ENCODE peak calls at places on chromosomes 1 and 21, in five cellular contexts. One of them, this sample, is unnamed.

GRCh38 chr1:161054805-161055204 is 9.0 kb upstream of the USF1 start:
- DNase-seq in fibroblast of lung: no peak
- DNase-seq in epithelial cell of prostate: no peak
- DNase-seq in brain microvascular endothelial cell: no peak
- DNase-seq in lung: no peak
- DNase-seq in this sample: no peak

GRCh38 chr1:18142471-18142870 is 34.9 kb downstream of the IGSF21 start:
- DNase-seq in fibroblast of lung: no peak
- DNase-seq in epithelial cell of prostate: no peak
- DNase-seq in brain microvascular endothelial cell: no peak
- DNase-seq in lung: no peak
- DNase-seq in this sample: no peak

GRCh38 chr1:156591432-156592157 is at the start of gene NAXE:
- DNase-seq in fibroblast of lung: peak
- DNase-seq in epithelial cell of prostate: no peak
- DNase-seq in brain microvascular endothelial cell: no peak
- DNase-seq in lung: peak
- DNase-seq in this sample: peak

GRCh38 chr1:29271724-29272123 is 35.4 kb downstream of the PTPRU start:
- DNase-seq in fibroblast of lung: peak
- DNase-seq in epithelial cell of prostate: peak
- DNase-seq in brain microvascular endothelial cell: peak
- DNase-seq in lung: peak
- DNase-seq in this sample: no peak

GRCh38 chr1:159088566-159089183 is 12.1 kb upstream of the AIM2 start:
- DNase-seq in fibroblast of lung: peak
- DNase-seq in epithelial cell of prostate: no peak
- DNase-seq in brain microvascular endothelial cell: no peak
- DNase-seq in lung: no peak
- DNase-seq in this sample: no peak

GRCh38 chr21:44547656-44548331 is 3.5 kb downstream of the KRTAP10-2 start:
- DNase-seq in fibroblast of lung: no peak
- DNase-seq in epithelial cell of prostate: no peak
- DNase-seq in brain microvascular endothelial cell: no peak
- DNase-seq in lung: peak
- DNase-seq in this sample: no peak

GRCh38 chr1:184791199-184791935 is 36.7 kb upstream of the EDEM3 start:
- DNase-seq in fibroblast of lung: peak
- DNase-seq in epithelial cell of prostate: no peak
- DNase-seq in brain microvascular endothelial cell: peak
- DNase-seq in lung: no peak
- DNase-seq in this sample: no peak

GRCh38 chr1:91804546-91805023 is 81.4 kb downstream of the TGFBR3 start:
- DNase-seq in fibroblast of lung: peak
- DNase-seq in epithelial cell of prostate: peak
- DNase-seq in brain microvascular endothelial cell: peak
- DNase-seq in lung: no peak
- DNase-seq in this sample: no peak

GRCh38 chr1:212285685-212286436 is 651 bp downstream of the PPP2R5A start:
- DNase-seq in fibroblast of lung: peak
- DNase-seq in epithelial cell of prostate: no peak
- DNase-seq in brain microvascular endothelial cell: peak
- DNase-seq in lung: peak
- DNase-seq in this sample: peak

DNA sequence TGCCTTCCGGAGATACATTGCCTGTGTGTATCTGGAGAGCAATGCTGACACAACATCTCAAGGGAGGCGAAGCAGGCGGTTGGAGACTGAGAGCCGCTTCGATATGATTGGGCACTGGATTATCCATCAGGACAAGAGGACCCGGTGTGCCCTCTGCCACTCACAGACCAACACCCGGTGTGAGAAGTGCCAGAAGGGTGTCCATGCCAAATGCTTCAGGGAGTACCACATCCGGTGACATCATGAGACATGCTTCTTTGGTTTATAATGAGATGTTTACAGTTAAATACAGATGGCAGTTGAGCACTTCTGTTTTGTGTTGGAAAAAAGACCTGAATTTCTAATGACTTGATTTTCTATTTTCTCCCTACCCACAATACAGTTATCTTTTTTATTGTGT is 12.1 kb downstream of the PGBD2 start:
- DNase-seq in fibroblast of lung: no peak
- DNase-seq in epithelial cell of prostate: no peak
- DNase-seq in brain microvascular endothelial cell: no peak
- DNase-seq in lung: no peak
- DNase-seq in this sample: no peak
- H3K27ac ChIP-seq in fibroblast of lung: no peak
- H3K27ac ChIP-seq in epithelial cell of prostate: no peak
- H3K27ac ChIP-seq in brain microvascular endothelial cell: no peak
- H3K27ac ChIP-seq in lung: no peak
- H3K27ac ChIP-seq in this sample: no peak

GRCh38 chr1:21240706-21241105 is 49.6 kb downstream of the ECE1 start:
- DNase-seq in fibroblast of lung: no peak
- DNase-seq in epithelial cell of prostate: no peak
- DNase-seq in brain microvascular endothelial cell: no peak
- DNase-seq in lung: no peak
- DNase-seq in this sample: no peak

GRCh38 chr1:21237386-21238088 is 52.7 kb downstream of the ECE1 start:
- DNase-seq in fibroblast of lung: no peak
- DNase-seq in epithelial cell of prostate: no peak
- DNase-seq in brain microvascular endothelial cell: no peak
- DNase-seq in lung: no peak
- DNase-seq in this sample: no peak

GRCh38 chr1:21238141-21238800 is 52.0 kb downstream of the ECE1 start:
- DNase-seq in fibroblast of lung: no peak
- DNase-seq in epithelial cell of prostate: no peak
- DNase-seq in brain microvascular endothelial cell: peak
- DNase-seq in lung: no peak
- DNase-seq in this sample: no peak

GRCh38 chr1:21241761-21242581 is 48.3 kb downstream of the ECE1 start:
- DNase-seq in fibroblast of lung: no peak
- DNase-seq in epithelial cell of prostate: no peak
- DNase-seq in brain microvascular endothelial cell: no peak
- DNase-seq in lung: no peak
- DNase-seq in this sample: no peak

DNA sequence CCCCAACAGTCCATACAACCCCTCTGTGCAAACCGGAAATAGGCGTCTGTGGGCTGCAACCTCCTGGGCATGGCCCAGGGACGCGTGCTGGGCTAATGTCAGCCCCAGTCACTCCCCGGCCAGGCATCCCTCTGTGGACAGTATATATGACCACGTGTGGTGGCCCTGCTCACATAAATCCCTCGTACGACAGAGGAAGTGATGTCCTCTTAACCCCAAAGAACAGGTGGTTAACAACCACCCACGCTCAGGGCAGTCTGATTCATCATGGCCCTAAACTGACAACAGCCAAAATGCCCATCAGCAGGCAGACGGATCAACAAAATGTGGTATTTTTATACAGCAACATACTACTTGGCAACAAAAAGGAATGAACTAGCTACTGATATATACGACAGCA is 51.1 kb downstream of the ECE1 start:
- DNase-seq in fibroblast of lung: no peak
- DNase-seq in epithelial cell of prostate: no peak
- DNase-seq in brain microvascular endothelial cell: peak
- DNase-seq in lung: no peak
- DNase-seq in this sample: no peak
- H3K27ac ChIP-seq in fibroblast of lung: no peak
- H3K27ac ChIP-seq in epithelial cell of prostate: no peak
- H3K27ac ChIP-seq in brain microvascular endothelial cell: no peak
- H3K27ac ChIP-seq in lung: no peak
- H3K27ac ChIP-seq in this sample: no peak

GRCh38 chr21:42858185-42858847 is 21.0 kb downstream of the WDR4 start:
- DNase-seq in fibroblast of lung: no peak
- DNase-seq in epithelial cell of prostate: no peak
- DNase-seq in brain microvascular endothelial cell: no peak
- DNase-seq in lung: no peak
- DNase-seq in this sample: no peak
- H3K27ac ChIP-seq in fibroblast of lung: no peak
- H3K27ac ChIP-seq in epithelial cell of prostate: no peak
- H3K27ac ChIP-seq in brain microvascular endothelial cell: no peak
- H3K27ac ChIP-seq in lung: no peak
- H3K27ac ChIP-seq in this sample: no peak

GRCh38 chr1:67118191-67118590 is 16.6 kb downstream of the C1orf141 start:
- DNase-seq in fibroblast of lung: no peak
- DNase-seq in epithelial cell of prostate: no peak
- DNase-seq in brain microvascular endothelial cell: no peak
- DNase-seq in lung: no peak
- DNase-seq in this sample: no peak
- H3K27ac ChIP-seq in fibroblast of lung: no peak
- H3K27ac ChIP-seq in epithelial cell of prostate: no peak
- H3K27ac ChIP-seq in brain microvascular endothelial cell: no peak
- H3K27ac ChIP-seq in lung: no peak
- H3K27ac ChIP-seq in this sample: no peak

GRCh38 chr1:59776960-59777852 is 37.5 kb upstream of the HOOK1 start:
- DNase-seq in fibroblast of lung: no peak
- DNase-seq in epithelial cell of prostate: no peak
- DNase-seq in brain microvascular endothelial cell: no peak
- DNase-seq in lung: no peak
- DNase-seq in this sample: no peak
- H3K27ac ChIP-seq in fibroblast of lung: no peak
- H3K27ac ChIP-seq in epithelial cell of prostate: no peak
- H3K27ac ChIP-seq in brain microvascular endothelial cell: no peak
- H3K27ac ChIP-seq in lung: no peak
- H3K27ac ChIP-seq in this sample: no peak

DNA sequence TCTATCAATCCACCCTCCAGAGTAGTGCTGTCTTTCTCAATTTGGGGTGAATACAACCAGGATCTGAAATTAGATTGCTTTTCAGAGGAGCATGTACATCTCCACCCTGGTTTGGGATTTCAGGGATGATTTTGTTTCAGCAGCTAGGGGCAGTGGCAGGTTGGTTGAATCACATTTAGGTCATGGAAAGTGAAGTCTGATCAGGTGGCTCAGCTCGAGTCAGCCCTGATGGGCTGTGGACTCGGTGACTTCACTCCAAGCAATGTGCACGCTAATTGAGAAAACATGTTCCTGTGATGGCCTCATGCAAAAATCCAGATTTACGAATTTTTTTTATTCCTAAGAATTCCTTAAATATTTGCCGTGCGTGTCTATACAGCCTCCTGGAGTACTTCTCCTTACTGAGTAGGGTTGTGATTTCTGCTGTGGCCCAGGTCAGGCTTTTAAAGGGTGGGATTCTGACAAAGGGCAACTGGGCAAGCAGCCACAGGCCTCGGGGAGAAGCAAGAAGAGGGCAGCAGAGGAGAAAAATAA is 7.5 kb downstream of the NGF start:
- DNase-seq in fibroblast of lung: peak
- DNase-seq in epithelial cell of prostate: peak
- DNase-seq in brain microvascular endothelial cell: peak
- DNase-seq in lung: no peak
- DNase-seq in this sample: no peak
- H3K27ac ChIP-seq in fibroblast of lung: peak
- H3K27ac ChIP-seq in epithelial cell of prostate: no peak
- H3K27ac ChIP-seq in brain microvascular endothelial cell: peak
- H3K27ac ChIP-seq in lung: no peak
- H3K27ac ChIP-seq in this sample: no peak

GRCh38 chr1:25620211-25620610 is 3.6 kb downstream of the MAN1C1 start:
- DNase-seq in fibroblast of lung: no peak
- DNase-seq in epithelial cell of prostate: no peak
- DNase-seq in brain microvascular endothelial cell: no peak
- DNase-seq in lung: no peak
- DNase-seq in this sample: no peak

GRCh38 chr1:25619101-25619890 is 2.7 kb downstream of the MAN1C1 start:
- DNase-seq in fibroblast of lung: peak
- DNase-seq in epithelial cell of prostate: no peak
- DNase-seq in brain microvascular endothelial cell: no peak
- DNase-seq in lung: no peak
- DNase-seq in this sample: peak

GRCh38 chr1:25617626-25618432 is 1.2 kb downstream of the MAN1C1 start:
- DNase-seq in fibroblast of lung: no peak
- DNase-seq in epithelial cell of prostate: no peak
- DNase-seq in brain microvascular endothelial cell: no peak
- DNase-seq in lung: no peak
- DNase-seq in this sample: peak

GRCh38 chr1:25616932-25617625 is 488 bp downstream of the MAN1C1 start:
- DNase-seq in fibroblast of lung: no peak
- DNase-seq in epithelial cell of prostate: no peak
- DNase-seq in brain microvascular endothelial cell: no peak
- DNase-seq in lung: no peak
- DNase-seq in this sample: no peak

GRCh38 chr1:25618433-25618808 is 1.8 kb downstream of the MAN1C1 start:
- DNase-seq in fibroblast of lung: no peak
- DNase-seq in epithelial cell of prostate: no peak
- DNase-seq in brain microvascular endothelial cell: no peak
- DNase-seq in lung: no peak
- DNase-seq in this sample: no peak
- H3K27ac ChIP-seq in fibroblast of lung: no peak
- H3K27ac ChIP-seq in epithelial cell of prostate: no peak
- H3K27ac ChIP-seq in brain microvascular endothelial cell: no peak
- H3K27ac ChIP-seq in lung: peak
- H3K27ac ChIP-seq in this sample: peak

This sample was measured in substantia nigra.